ENCODE peak calls at places on chromosomes 6 and 20, in four cellular contexts. X is IMR-90, K is mesenchymal stem cell, O is neuronal stem cell. F is an unnamed sample.

GRCh38 chr6:126682440-126682839 is 342.5 kb downstream of the CENPW start:
- DNase-seq in X (no peak), O (no peak), K (no peak), F (no peak)

GRCh38 chr20:51864967-51865366 is 62.6 kb upstream of the SALL4 start:
- DNase-seq in O (no peak), X (no peak), K (no peak), F (peak)

GRCh38 chr6:117237561-117237960 is 27.8 kb upstream of the VGLL2 start:
- DNase-seq in O (no peak), K (no peak), X (no peak), F (no peak)

GRCh38 chr6:57305754-57306153 is 11.7 kb upstream of the PRIM2 start:
- DNase-seq in K (no peak), O (no peak), X (peak), F (no peak)

GRCh38 chr6:40586369-40586768 is 795 bp downstream of the LRFN2 start:
- DNase-seq in O (no peak), X (no peak), K (peak), F (no peak)

GRCh38 chr6:32298632-32299336 is 72.9 kb downstream of the TSBP1 start:
- DNase-seq in K (peak), X (peak), O (no peak), F (no peak)

GRCh38 chr20:9166153-9166780 is 97.4 kb downstream of the PLCB4 start:
- DNase-seq in O (no peak), X (no peak), K (no peak), F (no peak)

GRCh38 chr20:20167704-20168103 is 115.4 kb downstream of the CFAP61 start:
- DNase-seq in K (no peak), O (no peak), X (no peak), F (no peak)

GRCh38 chr20:23602261-23602660 is 3.5 kb downstream of the CST9 start:
- DNase-seq in K (no peak), X (no peak), O (no peak), F (no peak)

GRCh38 chr6:33854572-33855030 is 50.8 kb upstream of the MLN start:
- DNase-seq in X (no peak), K (no peak), O (no peak), F (no peak)

GRCh38 chr20:34388678-34389077 is 25.6 kb downstream of the ITCH start:
- DNase-seq in O (no peak), X (no peak), K (no peak), F (no peak)

GRCh38 chr20:19460386-19460785 is 247.9 kb downstream of the SLC24A3 start:
- DNase-seq in K (no peak), X (peak), O (no peak), F (no peak)

GRCh38 chr6:36713846-36714245 is 16.2 kb downstream of the RAB44 start:
- DNase-seq in X (no peak), K (no peak), O (no peak), F (no peak)

GRCh38 chr6:13406781-13407180 is 78.4 kb upstream of the TBC1D7 start:
- DNase-seq in X (no peak), O (no peak), K (no peak), F (no peak)

GRCh38 chr20:63427206-63427605 is 45.2 kb downstream of the KCNQ2 start:
- DNase-seq in X (no peak), K (no peak), O (no peak), F (no peak)

GRCh38 chr6:170074435-170074834 is 216.4 kb downstream of the DLL1 start:
- DNase-seq in X (no peak), O (no peak), K (no peak), F (no peak)

GRCh38 chr20:61884571-61885389 is 180.9 kb downstream of the TAF4 start:
- DNase-seq in X (no peak), K (no peak), O (no peak), F (no peak)

GRCh38 chr6:22194188-22194921 is 102.5 kb downstream of the PRL start:
- DNase-seq in K (no peak), X (peak), O (no peak), F (no peak)

GRCh38 chr20:17504898-17505663 is 26.1 kb downstream of the BFSP1 start:
- DNase-seq in O (peak), K (peak), X (peak), F (peak)

GRCh38 chr6:20952605-20953004 is 418.3 kb downstream of the CDKAL1 start:
- DNase-seq in K (peak), O (no peak), X (peak), F (peak)

GRCh38 chr6:113893866-113894265 is 36.7 kb downstream of the MARCKS start:
- DNase-seq in K (peak), X (peak), O (no peak), F (no peak)

GRCh38 chr20:17648306-17648646 is 33.8 kb downstream of the RRBP1 start:
- DNase-seq in K (peak), O (no peak), X (no peak), F (no peak)

GRCh38 chr6:524803-525202 is 132.1 kb downstream of the HUS1B start:
- DNase-seq in O (no peak), K (no peak), X (no peak), F (no peak)

GRCh38 chr6:150492941-150493340 is 106.7 kb upstream of the PLEKHG1 start:
- DNase-seq in X (no peak), O (no peak), K (no peak), F (no peak)

GRCh38 chr6:152110878-152111820 is 303.7 kb downstream of the ESR1 start:
- DNase-seq in K (no peak), O (no peak), X (no peak), F (no peak)

GRCh38 chr20:32325706-32326506 is 32.2 kb upstream of the ASXL1 start:
- DNase-seq in K (peak), X (peak), O (no peak), F (no peak)

GRCh38 chr20:35788796-35789195 is 17.0 kb downstream of the PHF20 start:
- DNase-seq in O (no peak), X (no peak), K (no peak), F (no peak)

GRCh38 chr6:149201068-149201655 is 116.3 kb upstream of the TAB2 start:
- DNase-seq in O (no peak), K (no peak), X (no peak), F (no peak)

GRCh38 chr20:63626424-63627128 is at the start of gene GMEB2:
- DNase-seq in O (no peak), X (no peak), K (no peak), F (peak)

GRCh38 chr6:146546440-146546839 is 2.8 kb downstream of the RAB32 start:
- DNase-seq in O (no peak), X (peak), K (peak), F (no peak)

GRCh38 chr6:29028821-29029220 is 16.2 kb downstream of the OR2W1 start:
- DNase-seq in O (no peak), K (no peak), X (no peak), F (no peak)

GRCh38 chr6:89970072-89970471 is 75.8 kb downstream of the GJA10 start:
- DNase-seq in O (no peak), K (no peak), X (no peak), F (no peak)

GRCh38 chr6:53710788-53711187 is 45.2 kb upstream of the KLHL31 start:
- DNase-seq in X (no peak), O (no peak), K (no peak), F (no peak)

GRCh38 chr6:167467793-167468431 is 143.0 kb downstream of the TTLL2 start:
- DNase-seq in O (no peak), X (no peak), K (no peak), F (no peak)

GRCh38 chr6:166644631-166645030 is 17.6 kb upstream of the RPS6KA2 start:
- DNase-seq in K (no peak), X (no peak), O (no peak), F (no peak)

GRCh38 chr6:147642458-147642857 is 134.0 kb downstream of the SAMD5 start:
- DNase-seq in X (peak), O (no peak), K (peak), F (no peak)

GRCh38 chr6:130293800-130294199 is 71.0 kb upstream of the SAMD3 start:
- DNase-seq in X (peak), K (peak), O (peak), F (peak)

GRCh38 chr6:138129190-138129589 is 22.0 kb upstream of the PERP start:
- DNase-seq in X (no peak), K (no peak), O (no peak), F (peak)

GRCh38 chr6:82114748-82115147 is 132.8 kb downstream of the IBTK start:
- DNase-seq in O (no peak), K (no peak), X (no peak), F (no peak)
- H3K23ac ChIP-seq in O (no peak), K (no peak), X (no peak), F (no peak)

GRCh38 chr6:7204726-7205125 is 97.0 kb downstream of the RREB1 start:
- DNase-seq in X (peak), O (no peak), K (peak), F (no peak)
- H3K18ac ChIP-seq in X (no peak), O (no peak), K (no peak), F (no peak)

GRCh38 chr6:124964764-124965105 is 2.5 kb downstream of the RNF217 start:
- DNase-seq in O (no peak), X (no peak), K (no peak), F (no peak)

GRCh38 chr6:124962617-124963415 is 579 bp downstream of the RNF217 start:
- DNase-seq in X (peak), K (peak), O (no peak), F (peak)

GRCh38 chr6:124964084-124964763 is 2.0 kb downstream of the RNF217 start:
- DNase-seq in X (peak), O (no peak), K (peak), F (no peak)

GRCh38 chr6:124961784-124962611 is at the start of gene RNF217:
- DNase-seq in X (peak), K (peak), O (peak), F (peak)

GRCh38 chr6:124963416-124964083 is 1.3 kb downstream of the RNF217 start:
- DNase-seq in X (peak), O (no peak), K (peak), F (no peak)
- H2BK120ac ChIP-seq in X (peak), O (no peak), K (no peak), F (no peak)

GRCh38 chr6:158559895-158560786 is at the start of gene TMEM181:
- DNase-seq in K (peak), O (peak), X (peak), F (peak)
- H3K23ac ChIP-seq in K (no peak), O (peak), X (peak), F (no peak)

GRCh38 chr6:45375449-45375848 is 2.3 kb downstream of the SUPT3H start:
- DNase-seq in K (no peak), X (no peak), O (no peak), F (no peak)

GRCh38 chr6:45376310-45377040 is 1.3 kb downstream of the SUPT3H start:
- DNase-seq in X (peak), K (peak), O (no peak), F (no peak)

GRCh38 chr6:45378324-45378926 is 691 bp upstream of the SUPT3H start:
- DNase-seq in K (no peak), O (no peak), X (no peak), F (no peak)

GRCh38 chr6:45377041-45377554 is 636 bp downstream of the SUPT3H start:
- DNase-seq in O (no peak), K (no peak), X (peak), F (no peak)

DNA sequence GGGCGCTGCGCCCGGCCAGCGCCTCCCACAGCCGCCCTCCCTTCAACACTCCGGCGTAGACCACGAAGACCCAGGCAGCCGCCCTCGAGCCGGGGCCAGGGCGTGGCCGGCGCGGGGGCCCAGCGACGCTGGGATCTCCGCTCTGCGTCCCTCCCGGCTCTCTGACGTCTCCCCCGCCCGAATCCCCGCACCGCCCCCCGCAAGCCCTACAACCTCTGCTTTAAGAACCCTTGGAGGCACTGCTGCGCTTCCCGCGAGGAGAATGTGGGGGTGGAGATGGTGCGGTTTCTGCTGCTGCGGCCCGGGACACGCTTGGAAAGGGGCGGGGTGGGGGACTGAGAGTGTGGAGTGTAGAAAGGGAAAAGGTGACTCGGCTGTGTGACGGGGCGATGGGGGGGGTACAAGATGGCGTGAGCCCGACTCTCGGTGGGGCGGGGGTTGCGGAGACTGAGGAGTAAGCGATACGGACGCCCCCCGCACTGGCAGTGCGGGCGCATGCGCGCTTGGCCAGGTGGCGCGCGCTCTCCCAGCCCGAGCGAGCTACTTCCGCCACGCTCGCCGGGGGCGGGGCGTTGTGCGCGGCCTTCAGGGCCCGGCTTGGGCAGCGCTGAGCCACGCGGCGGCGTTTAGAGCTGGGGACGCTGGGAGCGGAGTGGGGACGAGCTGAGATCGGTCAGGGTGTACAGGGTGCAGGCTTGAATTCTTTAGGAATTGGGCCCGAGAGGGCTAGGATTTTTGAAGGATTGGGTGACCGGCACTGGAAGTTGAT is at the start of gene SUPT3H:
- DNase-seq in K (peak), O (peak), X (peak), F (peak)
- H3K18ac ChIP-seq in K (peak), O (peak), X (peak), F (peak)

F was measured in H9.